ENCODE peak calls at places on chromosomes 16 and 17, in four cellular contexts. R, N, O and X are unnamed samples.

GRCh38 chr17:78501241-78502036 is 75.8 kb downstream of the DNAH17 start:
- DNase-seq in R (no peak), N (no peak), O (no peak), X (no peak)

GRCh38 chr16:23048164-23048563 is 101.1 kb downstream of the USP31 start:
- DNase-seq in R (no peak), N (no peak), O (no peak), X (no peak)

GRCh38 chr17:82170412-82170961 is 42.2 kb downstream of the CCDC57 start:
- DNase-seq in R (no peak), N (no peak), O (no peak), X (no peak)

GRCh38 chr16:10980811-10981210 is 36.4 kb downstream of the CLEC16A start:
- DNase-seq in R (no peak), N (no peak), O (no peak), X (no peak)

GRCh38 chr17:69434164-69434579 is 19.7 kb downstream of the MAP2K6 start:
- DNase-seq in R (no peak), N (no peak), O (no peak), X (no peak)

GRCh38 chr16:2795714-2796143 is 2.5 kb upstream of the PRSS41 start:
- DNase-seq in R (no peak), N (no peak), O (no peak), X (no peak)

GRCh38 chr16:49467540-49468372 is 94.2 kb downstream of the C16orf78 start:
- DNase-seq in R (peak; percentile 18), N (no peak), O (no peak), X (no peak)

GRCh38 chr16:24544640-24545039 is 5.3 kb downstream of the RBBP6 start:
- DNase-seq in R (no peak), N (no peak), O (no peak), X (no peak)

GRCh38 chr17:20278805-20279204 is 188.5 kb downstream of the LGALS9B start:
- DNase-seq in R (no peak), N (no peak), O (no peak), X (no peak)

GRCh38 chr17:50879086-50879485 is 12.9 kb upstream of the TOB1 start:
- DNase-seq in R (no peak), N (no peak), O (no peak), X (no peak)

GRCh38 chr16:68287276-68288251 is 23.2 kb downstream of the SLC7A6OS start:
- DNase-seq in R (no peak), N (no peak), O (no peak), X (no peak)

GRCh38 chr17:81036128-81036891 is 1.4 kb downstream of the BAIAP2 start:
- DNase-seq in R (no peak), N (no peak), O (no peak), X (no peak)

GRCh38 chr17:50148226-50149098 is 2.0 kb downstream of the PPP1R9B start:
- DNase-seq in R (peak; percentile 62), N (no peak), O (peak; percentile 88), X (peak; percentile 54)

GRCh38 chr16:86928517-86929148 is 350.3 kb downstream of the FOXL1 start:
- DNase-seq in R (no peak), N (no peak), O (peak; percentile 19), X (no peak)

GRCh38 chr16:30786115-30786935 is 680 bp downstream of the ZNF629 start:
- DNase-seq in R (no peak), N (peak; percentile 24), O (no peak), X (peak; percentile 71)

GRCh38 chr17:41635121-41636097 is 11.0 kb upstream of the KRT17 start:
- DNase-seq in R (no peak), N (no peak), O (no peak), X (peak; percentile 48)

GRCh38 chr16:57972285-57972684 is 1.4 kb upstream of the CNGB1 start:
- DNase-seq in R (no peak), N (no peak), O (no peak), X (no peak)

GRCh38 chr16:50861926-50862325 is 120.0 kb downstream of the CYLD start:
- DNase-seq in R (no peak), N (no peak), O (no peak), X (no peak)

GRCh38 chr16:20952144-20952797 is 51.7 kb downstream of the LYRM1 start:
- DNase-seq in R (no peak), N (no peak), O (no peak), X (no peak)

GRCh38 chr17:57924677-57925076 is 30.5 kb downstream of the CUEDC1 start:
- DNase-seq in R (no peak), N (no peak), O (no peak), X (no peak)

GRCh38 chr16:85003076-85003475 is 8.3 kb downstream of the ZDHHC7 start:
- DNase-seq in R (peak; percentile 62), N (no peak), O (no peak), X (no peak)

GRCh38 chr16:52497067-52497816 is 49.7 kb downstream of the TOX3 start:
- DNase-seq in R (no peak), N (no peak), O (no peak), X (no peak)

GRCh38 chr17:80790021-80790765 is 201.4 kb upstream of the CHMP6 start:
- DNase-seq in R (peak; percentile 26), N (no peak), O (peak; percentile 87), X (no peak)

GRCh38 chr17:82134101-82134500 is 36.1 kb upstream of the FASN start:
- DNase-seq in R (no peak), N (no peak), O (no peak), X (no peak)

GRCh38 chr16:86300746-86301480 is 209.4 kb upstream of the FOXF1 start:
- DNase-seq in R (no peak), N (no peak), O (no peak), X (peak; percentile 69)

GRCh38 chr17:83092931-83093330 is 13.5 kb downstream of the METRNL start:
- DNase-seq in R (no peak), N (no peak), O (no peak), X (no peak)

GRCh38 chr17:68512247-68512966 is at the start of gene PRKAR1A:
- DNase-seq in R (peak; percentile 98), N (peak; percentile 79), O (peak; percentile 94), X (peak; percentile 98)

GRCh38 chr16:4390266-4391260 is 18.9 kb downstream of the VASN start:
- DNase-seq in R (peak; percentile 76), N (no peak), O (no peak), X (peak; percentile 50)
- TF ChIP-seq CTCF in R (peak; percentile 60), N (peak; percentile 19), O (no peak), X (peak; percentile 30)

DNA sequence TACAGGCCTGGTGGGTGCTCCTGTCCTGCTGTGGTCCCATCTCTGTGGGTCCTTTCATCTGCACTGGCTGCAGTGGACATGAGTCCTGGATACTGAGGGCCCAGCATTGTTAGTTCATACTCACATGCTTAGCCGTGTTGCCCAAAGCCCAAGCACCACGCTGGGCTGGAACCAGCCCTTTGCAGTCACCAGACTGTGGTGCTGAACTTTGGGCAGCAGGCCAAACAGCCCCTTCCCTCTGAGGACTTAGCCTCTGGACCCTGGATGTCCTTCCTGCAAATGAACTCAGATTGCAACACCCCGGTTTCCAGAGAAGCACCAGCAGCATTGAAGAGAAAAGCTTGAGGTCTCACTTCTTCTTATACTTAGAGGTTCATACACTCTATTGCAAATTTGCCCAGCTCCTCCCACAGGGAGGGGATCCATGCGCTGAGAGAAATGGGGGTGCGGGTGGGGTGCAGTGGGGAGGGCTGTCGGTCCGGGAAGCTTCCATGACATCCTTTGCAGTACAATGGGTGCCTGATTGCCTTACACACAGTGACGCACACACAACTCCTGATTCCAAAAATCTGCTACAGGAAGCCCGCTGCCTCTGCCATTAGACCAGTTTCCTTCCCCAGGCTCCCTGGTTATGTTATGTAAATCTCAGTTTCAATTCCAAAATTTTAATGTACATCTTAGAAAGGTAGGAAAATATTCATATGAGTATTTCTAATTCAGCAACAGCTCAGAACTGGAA is 65.8 kb downstream of the RGS9 start:
- DNase-seq in R (no peak), N (no peak), O (no peak), X (no peak)
- TF ChIP-seq CTCF in R (no peak), N (no peak), O (no peak), X (no peak)

GRCh38 chr16:593406-593805 is 3.5 kb downstream of the RAB40C start:
- DNase-seq in R (no peak), N (no peak), O (no peak), X (no peak)

GRCh38 chr16:593807-594206 is 3.9 kb downstream of the RAB40C start:
- DNase-seq in R (no peak), N (no peak), O (no peak), X (no peak)

GRCh38 chr16:595942-596735 is 6.3 kb downstream of the RAB40C start:
- DNase-seq in R (no peak), N (no peak), O (no peak), X (no peak)

GRCh38 chr16:596736-597060 is 6.8 kb downstream of the RAB40C start:
- DNase-seq in R (no peak), N (no peak), O (no peak), X (no peak)

GRCh38 chr16:595094-595528 is 5.2 kb downstream of the RAB40C start:
- DNase-seq in R (no peak), N (no peak), O (no peak), X (no peak)
- TF ChIP-seq CTCF in R (no peak), N (no peak), O (no peak), X (no peak)

DNA sequence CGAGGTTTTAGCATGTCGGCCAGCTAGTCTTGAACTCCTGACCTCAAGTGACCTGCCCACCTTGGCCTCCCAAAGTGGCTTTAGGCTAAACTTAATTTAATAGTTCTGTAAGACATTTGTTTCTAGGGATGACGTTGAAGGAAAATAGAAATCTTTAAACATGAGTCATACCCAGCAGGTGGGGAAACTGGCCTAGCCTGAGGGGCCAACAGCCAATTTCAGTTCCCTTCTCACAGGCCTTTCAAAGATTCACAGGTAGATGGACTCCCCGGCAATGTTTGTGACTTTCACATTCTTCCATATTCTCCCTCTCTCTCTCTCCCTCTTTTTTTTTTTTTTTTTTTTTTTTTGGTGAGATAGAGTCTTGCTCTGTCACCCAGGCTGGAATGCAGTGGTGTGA is 18.1 kb upstream of the ITPRIPL2 start:
- DNase-seq in R (peak; percentile 68), N (no peak), O (peak; percentile 74), X (no peak)
- TF ChIP-seq CTCF in R (no peak), N (no peak), O (no peak), X (no peak)

DNA sequence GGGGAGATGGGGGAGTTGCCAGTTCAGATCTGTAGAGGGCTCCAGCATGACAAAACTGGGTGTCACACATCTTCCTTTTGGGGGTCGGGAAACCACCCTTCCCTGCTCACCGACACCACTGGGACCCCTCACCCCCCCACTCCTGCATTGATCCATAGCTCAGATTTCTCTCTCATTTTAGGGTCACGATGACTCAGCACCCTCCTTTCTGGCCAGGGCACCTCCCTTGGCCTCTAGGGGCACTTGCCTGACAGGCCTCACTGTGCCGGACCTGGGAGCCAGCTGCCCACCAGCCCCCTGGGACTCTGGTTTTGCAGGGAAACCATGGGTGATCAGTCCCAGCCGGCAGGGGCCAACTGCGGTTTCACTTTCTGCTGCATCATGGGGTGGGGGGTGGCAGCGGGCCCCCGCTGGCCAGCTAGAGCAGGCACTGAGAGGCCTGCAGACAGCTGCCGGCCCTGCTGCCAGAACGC is 239.4 kb downstream of the MRTFB start:
- DNase-seq in R (peak; percentile 65), N (no peak), O (peak; percentile 95), X (peak; percentile 45)
- TF ChIP-seq CTCF in R (peak; percentile 57), N (peak; percentile 40), O (peak; percentile 50), X (peak; percentile 47)

DNA sequence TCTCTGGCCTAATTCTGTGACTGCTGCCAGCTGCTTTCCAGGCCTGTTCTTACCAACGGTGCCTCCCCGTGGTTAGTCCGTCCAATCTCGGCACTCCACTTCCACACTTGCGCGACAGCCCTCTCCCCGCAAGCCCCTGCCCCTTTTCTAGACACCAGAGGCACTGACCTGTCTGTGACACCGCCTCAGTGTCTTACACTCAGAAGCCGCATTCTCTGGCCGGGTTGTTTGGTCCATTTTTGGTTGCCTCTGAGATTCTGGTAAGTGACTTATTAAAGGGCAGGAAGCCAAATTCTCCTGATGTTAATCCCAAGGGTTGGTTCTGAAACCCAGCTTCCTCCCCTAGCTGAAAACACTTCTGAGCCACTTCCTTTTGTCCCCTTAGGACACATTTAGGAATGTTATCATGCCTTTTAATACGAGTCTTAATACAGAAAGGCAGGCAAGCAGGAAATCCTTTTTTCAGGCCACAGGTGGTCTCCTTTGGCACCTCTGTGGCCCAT is 1.2 kb upstream of the AKTIP start:
- DNase-seq in R (no peak), N (peak; percentile 23), O (peak; percentile 57), X (peak; percentile 42)
- TF ChIP-seq CTCF in R (no peak), N (no peak), O (no peak), X (no peak)